ENCODE peak calls at places on chromosomes 12 and 14, in nine cellular contexts. One of them, this sample, is unnamed.

GRCh38 chr12:93883436-93884154 is 206.4 kb downstream of the CRADD start:
- DNase-seq in suprapubic skin: no peak
- DNase-seq in K562: no peak
- DNase-seq in GM23338: no peak
- DNase-seq in HepG2: no peak
- DNase-seq in Panc1: no peak
- DNase-seq in HCT116: no peak
- DNase-seq in sigmoid colon: no peak
- DNase-seq in stomach: no peak
- DNase-seq in this sample: no peak

GRCh38 chr12:109458771-109459208 is 18.3 kb downstream of the KCTD10 start:
- DNase-seq in suprapubic skin: no peak
- DNase-seq in K562: no peak
- DNase-seq in GM23338: peak; percentile 90
- DNase-seq in HepG2: no peak
- DNase-seq in Panc1: no peak
- DNase-seq in HCT116: no peak
- DNase-seq in sigmoid colon: no peak
- DNase-seq in stomach: no peak
- DNase-seq in this sample: no peak

GRCh38 chr12:47779943-47780504 is 7.0 kb downstream of the SLC48A1 start:
- DNase-seq in suprapubic skin: no peak
- DNase-seq in K562: no peak
- DNase-seq in GM23338: no peak
- DNase-seq in HepG2: no peak
- DNase-seq in Panc1: no peak
- DNase-seq in HCT116: no peak
- DNase-seq in sigmoid colon: peak; percentile 66
- DNase-seq in stomach: no peak
- DNase-seq in this sample: no peak

GRCh38 chr14:31038521-31039166 is 12.5 kb upstream of the STRN3 start:
- DNase-seq in suprapubic skin: no peak
- DNase-seq in K562: peak; percentile 55
- DNase-seq in GM23338: no peak
- DNase-seq in HepG2: peak; percentile 82
- DNase-seq in Panc1: no peak
- DNase-seq in HCT116: peak; percentile 89
- DNase-seq in sigmoid colon: no peak
- DNase-seq in stomach: no peak
- DNase-seq in this sample: no peak

GRCh38 chr14:105197274-105197673 is 16.2 kb upstream of the NUDT14 start:
- DNase-seq in suprapubic skin: no peak
- DNase-seq in K562: no peak
- DNase-seq in GM23338: no peak
- DNase-seq in HepG2: no peak
- DNase-seq in Panc1: no peak
- DNase-seq in HCT116: no peak
- DNase-seq in sigmoid colon: no peak
- DNase-seq in stomach: no peak
- DNase-seq in this sample: no peak

GRCh38 chr12:107515446-107515958 is 170.1 kb upstream of the PWP1 start:
- DNase-seq in suprapubic skin: peak; percentile 84
- DNase-seq in K562: no peak
- DNase-seq in GM23338: peak; percentile 22
- DNase-seq in HepG2: no peak
- DNase-seq in Panc1: no peak
- DNase-seq in HCT116: peak; percentile 51
- DNase-seq in sigmoid colon: peak; percentile 87
- DNase-seq in stomach: no peak
- DNase-seq in this sample: no peak

GRCh38 chr12:119990382-119990874 is 1.4 kb downstream of the BICDL1 start:
- DNase-seq in suprapubic skin: no peak
- DNase-seq in K562: no peak
- DNase-seq in GM23338: peak; percentile 19
- DNase-seq in HepG2: no peak
- DNase-seq in Panc1: no peak
- DNase-seq in HCT116: no peak
- DNase-seq in sigmoid colon: no peak
- DNase-seq in stomach: no peak
- DNase-seq in this sample: no peak

GRCh38 chr12:111361717-111362576 is 6.9 kb downstream of the PHETA1 start:
- DNase-seq in suprapubic skin: no peak
- DNase-seq in K562: no peak
- DNase-seq in GM23338: no peak
- DNase-seq in HepG2: peak; percentile 39
- DNase-seq in Panc1: no peak
- DNase-seq in HCT116: no peak
- DNase-seq in sigmoid colon: no peak
- DNase-seq in stomach: peak; percentile 85
- DNase-seq in this sample: no peak

GRCh38 chr12:127820846-127821245 is 446.1 kb upstream of the TMEM132C start:
- DNase-seq in suprapubic skin: no peak
- DNase-seq in K562: no peak
- DNase-seq in GM23338: no peak
- DNase-seq in HepG2: no peak
- DNase-seq in Panc1: no peak
- DNase-seq in HCT116: no peak
- DNase-seq in sigmoid colon: no peak
- DNase-seq in stomach: no peak
- DNase-seq in this sample: no peak

GRCh38 chr14:61321385-61322010 is at the start of gene PRKCH:
- DNase-seq in suprapubic skin: peak; percentile 91
- DNase-seq in K562: peak; percentile 63
- DNase-seq in GM23338: peak; percentile 82
- DNase-seq in HepG2: peak; percentile 11
- DNase-seq in Panc1: no peak
- DNase-seq in HCT116: peak; percentile 54
- DNase-seq in sigmoid colon: peak; percentile 81
- DNase-seq in stomach: peak; percentile 76
- DNase-seq in this sample: peak; percentile 79

GRCh38 chr14:61326149-61326548 is 4.8 kb downstream of the PRKCH start:
- DNase-seq in suprapubic skin: no peak
- DNase-seq in K562: no peak
- DNase-seq in GM23338: no peak
- DNase-seq in HepG2: no peak
- DNase-seq in Panc1: no peak
- DNase-seq in HCT116: no peak
- DNase-seq in sigmoid colon: no peak
- DNase-seq in stomach: no peak
- DNase-seq in this sample: no peak

GRCh38 chr14:61322799-61323290 is 1.5 kb downstream of the PRKCH start:
- DNase-seq in suprapubic skin: no peak
- DNase-seq in K562: no peak
- DNase-seq in GM23338: peak; percentile 15
- DNase-seq in HepG2: no peak
- DNase-seq in Panc1: no peak
- DNase-seq in HCT116: peak; percentile 66
- DNase-seq in sigmoid colon: no peak
- DNase-seq in stomach: no peak
- DNase-seq in this sample: no peak

GRCh38 chr14:61322011-61322798 is 826 bp downstream of the PRKCH start:
- DNase-seq in suprapubic skin: peak; percentile 83
- DNase-seq in K562: no peak
- DNase-seq in GM23338: peak; percentile 43
- DNase-seq in HepG2: no peak
- DNase-seq in Panc1: no peak
- DNase-seq in HCT116: no peak
- DNase-seq in sigmoid colon: peak; percentile 75
- DNase-seq in stomach: peak; percentile 73
- DNase-seq in this sample: peak; percentile 66

DNA sequence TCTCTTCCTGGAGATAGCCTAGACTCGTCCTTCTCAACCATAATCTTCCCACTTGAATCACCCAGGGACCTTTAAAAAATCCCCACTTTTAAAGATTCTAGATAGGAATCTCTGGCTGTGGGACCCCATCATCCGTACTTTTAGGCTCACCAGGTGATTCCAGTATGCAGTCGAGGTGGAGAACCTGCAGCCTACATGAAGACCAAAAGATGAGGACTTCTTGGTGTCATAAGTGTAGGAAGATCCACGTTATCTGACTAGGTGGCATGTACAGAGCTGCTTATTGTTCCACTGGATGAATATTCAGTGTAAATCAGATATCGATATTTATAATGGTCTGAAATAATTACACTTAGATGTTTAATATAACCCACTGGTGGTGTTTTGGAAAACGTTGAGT is 2.6 kb downstream of the PRKCH start:
- DNase-seq in suprapubic skin: no peak
- DNase-seq in K562: no peak
- DNase-seq in GM23338: no peak
- DNase-seq in HepG2: no peak
- DNase-seq in Panc1: no peak
- DNase-seq in HCT116: no peak
- DNase-seq in sigmoid colon: no peak
- DNase-seq in stomach: no peak
- DNase-seq in this sample: no peak
- H3K4me3 ChIP-seq in suprapubic skin: peak overlapping the region; percentile 90
- H3K4me3 ChIP-seq in K562: no peak overlapping the region
- H3K4me3 ChIP-seq in GM23338: no peak overlapping the region
- H3K4me3 ChIP-seq in HepG2: no peak overlapping the region
- H3K4me3 ChIP-seq in Panc1: no peak overlapping the region
- H3K4me3 ChIP-seq in HCT116: no peak overlapping the region
- H3K4me3 ChIP-seq in sigmoid colon: no peak overlapping the region
- H3K4me3 ChIP-seq in stomach: peak overlapping the region; percentile 8
- H3K4me3 ChIP-seq in this sample: no peak overlapping the region

GRCh38 chr14:61542848-61543790 is 152.2 kb upstream of the HIF1A start:
- DNase-seq in suprapubic skin: no peak
- DNase-seq in K562: no peak
- DNase-seq in GM23338: no peak
- DNase-seq in HepG2: no peak
- DNase-seq in Panc1: no peak
- DNase-seq in HCT116: no peak
- DNase-seq in sigmoid colon: no peak
- DNase-seq in stomach: no peak
- DNase-seq in this sample: no peak
- TF ChIP-seq POLR2AphosphoS5 in suprapubic skin: no peak
- TF ChIP-seq POLR2AphosphoS5 in K562: no peak
- TF ChIP-seq POLR2AphosphoS5 in GM23338: no peak
- TF ChIP-seq POLR2AphosphoS5 in HepG2: no peak
- TF ChIP-seq POLR2AphosphoS5 in Panc1: no peak
- TF ChIP-seq POLR2AphosphoS5 in HCT116: no peak
- TF ChIP-seq POLR2AphosphoS5 in sigmoid colon: peak; percentile 58
- TF ChIP-seq POLR2AphosphoS5 in stomach: peak; percentile 61
- TF ChIP-seq POLR2AphosphoS5 in this sample: no peak

GRCh38 chr12:88575361-88575959 is 4.8 kb downstream of the KITLG start:
- DNase-seq in suprapubic skin: no peak
- DNase-seq in K562: no peak
- DNase-seq in GM23338: no peak
- DNase-seq in HepG2: no peak
- DNase-seq in Panc1: no peak
- DNase-seq in HCT116: no peak
- DNase-seq in sigmoid colon: no peak
- DNase-seq in stomach: no peak
- DNase-seq in this sample: no peak
- H3K27ac ChIP-seq in suprapubic skin: peak overlapping the region; percentile 34
- H3K27ac ChIP-seq in K562: no peak overlapping the region
- H3K27ac ChIP-seq in GM23338: no peak overlapping the region
- H3K27ac ChIP-seq in HepG2: no peak overlapping the region
- H3K27ac ChIP-seq in Panc1: no peak overlapping the region
- H3K27ac ChIP-seq in HCT116: peak overlapping the region; percentile 93
- H3K27ac ChIP-seq in sigmoid colon: peak overlapping the region; percentile 86
- H3K27ac ChIP-seq in stomach: no peak overlapping the region
- H3K27ac ChIP-seq in this sample: peak overlapping the region; percentile 89

DNA sequence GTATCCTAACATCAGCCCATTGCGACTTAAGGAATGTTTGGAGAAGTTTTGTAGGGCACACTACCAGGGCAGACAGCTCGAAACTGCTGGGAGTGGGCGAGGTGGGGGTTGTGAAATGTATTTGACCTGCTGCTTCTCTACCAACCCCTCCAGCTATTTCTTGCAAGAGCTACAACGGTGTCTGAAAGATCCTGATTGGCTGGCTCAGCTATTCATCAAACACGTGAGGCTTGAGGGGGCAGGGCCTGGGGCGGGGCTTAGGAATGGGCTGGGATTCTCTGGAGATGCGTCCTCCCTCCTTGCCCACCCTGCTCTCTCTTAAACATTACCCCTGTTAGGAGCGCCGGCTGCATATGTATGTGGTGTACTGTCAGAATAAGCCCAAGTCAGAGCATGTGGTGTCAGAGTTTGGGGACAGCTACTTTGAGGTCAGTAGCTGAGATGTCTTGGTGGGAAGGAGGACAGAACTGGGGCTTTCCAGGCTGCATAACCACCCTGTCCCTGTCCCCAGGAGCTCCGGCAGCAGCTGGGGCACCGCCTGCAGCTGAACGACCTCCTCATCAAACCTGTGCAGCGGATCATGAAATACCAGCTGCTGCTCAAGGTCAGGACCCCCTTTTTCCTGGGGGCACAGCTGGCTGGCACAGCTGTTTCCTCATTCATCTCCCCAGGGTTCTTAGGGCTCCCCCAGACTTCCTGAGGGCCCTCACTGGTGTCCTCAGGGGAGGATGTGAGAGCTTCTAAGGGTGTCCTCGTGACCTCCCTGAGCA is 3.1 kb downstream of the ARHGEF25 start:
- DNase-seq in suprapubic skin: no peak
- DNase-seq in K562: peak; percentile 91
- DNase-seq in GM23338: peak; percentile 89
- DNase-seq in HepG2: no peak
- DNase-seq in Panc1: no peak
- DNase-seq in HCT116: peak; percentile 21
- DNase-seq in sigmoid colon: peak; percentile 77
- DNase-seq in stomach: no peak
- DNase-seq in this sample: no peak
- H3K4me3 ChIP-seq in suprapubic skin: no peak overlapping the region
- H3K4me3 ChIP-seq in K562: no peak overlapping the region
- H3K4me3 ChIP-seq in GM23338: peak overlapping the region; percentile 39
- H3K4me3 ChIP-seq in HepG2: no peak overlapping the region
- H3K4me3 ChIP-seq in Panc1: no peak overlapping the region
- H3K4me3 ChIP-seq in HCT116: no peak overlapping the region
- H3K4me3 ChIP-seq in sigmoid colon: peak overlapping the region; percentile 2
- H3K4me3 ChIP-seq in stomach: no peak overlapping the region
- H3K4me3 ChIP-seq in this sample: no peak overlapping the region